ENCODE peak calls at places on chromosomes 6 and 20, in seven cellular contexts. One of them, this sample, is unnamed.

GRCh38 chr20:51906694-51907093 is 104.4 kb upstream of the SALL4 start:
- DNase-seq in amygdala: no peak
- DNase-seq in PC-9: no peak
- DNase-seq in choroid plexus epithelial cell: no peak
- DNase-seq in cerebellum: no peak
- DNase-seq in breast epithelium: no peak
- DNase-seq in NCI-H2081: no peak
- DNase-seq in this sample: no peak

GRCh38 chr20:5316188-5317158 is at the start of gene PROKR2:
- DNase-seq in cerebellum: no peak
- DNase-seq in choroid plexus epithelial cell: no peak
- DNase-seq in PC-9: no peak
- DNase-seq in breast epithelium: no peak
- DNase-seq in amygdala: no peak
- DNase-seq in NCI-H2081: peak
- DNase-seq in this sample: no peak

GRCh38 chr6:131657630-131658111 is 20.6 kb downstream of the ENPP3 start:
- DNase-seq in PC-9: peak
- DNase-seq in amygdala: no peak
- DNase-seq in breast epithelium: no peak
- DNase-seq in NCI-H2081: no peak
- DNase-seq in choroid plexus epithelial cell: peak
- DNase-seq in cerebellum: no peak
- DNase-seq in this sample: no peak

GRCh38 chr6:27617046-27617687 is 144.3 kb upstream of the ZNF184 start:
- DNase-seq in choroid plexus epithelial cell: peak
- DNase-seq in NCI-H2081: peak
- DNase-seq in PC-9: no peak
- DNase-seq in amygdala: no peak
- DNase-seq in breast epithelium: no peak
- DNase-seq in cerebellum: no peak
- DNase-seq in this sample: no peak

GRCh38 chr20:48733296-48733790 is 94.5 kb downstream of the PREX1 start:
- DNase-seq in NCI-H2081: no peak
- DNase-seq in amygdala: no peak
- DNase-seq in cerebellum: no peak
- DNase-seq in PC-9: peak
- DNase-seq in breast epithelium: no peak
- DNase-seq in choroid plexus epithelial cell: peak
- DNase-seq in this sample: no peak

GRCh38 chr20:46965124-46965455 is 70.4 kb downstream of the EYA2 start:
- DNase-seq in breast epithelium: no peak
- DNase-seq in PC-9: no peak
- DNase-seq in NCI-H2081: no peak
- DNase-seq in amygdala: no peak
- DNase-seq in choroid plexus epithelial cell: no peak
- DNase-seq in cerebellum: no peak
- DNase-seq in this sample: no peak

GRCh38 chr20:50169329-50169823 is 15.9 kb upstream of the PEDS1 start:
- DNase-seq in NCI-H2081: peak
- DNase-seq in amygdala: peak
- DNase-seq in choroid plexus epithelial cell: peak
- DNase-seq in PC-9: peak
- DNase-seq in cerebellum: no peak
- DNase-seq in breast epithelium: peak
- DNase-seq in this sample: no peak

GRCh38 chr20:62908971-62909791 is 17.1 kb downstream of the DIDO1 start:
- DNase-seq in PC-9: no peak
- DNase-seq in choroid plexus epithelial cell: no peak
- DNase-seq in amygdala: no peak
- DNase-seq in breast epithelium: no peak
- DNase-seq in cerebellum: no peak
- DNase-seq in NCI-H2081: peak
- DNase-seq in this sample: no peak

GRCh38 chr20:1328680-1329330 is at the start of gene SDCBP2:
- DNase-seq in choroid plexus epithelial cell: no peak
- DNase-seq in cerebellum: no peak
- DNase-seq in NCI-H2081: no peak
- DNase-seq in breast epithelium: no peak
- DNase-seq in PC-9: peak
- DNase-seq in amygdala: no peak
- DNase-seq in this sample: peak

GRCh38 chr6:19478273-19478672 is 358.9 kb upstream of the ID4 start:
- DNase-seq in PC-9: no peak
- DNase-seq in NCI-H2081: no peak
- DNase-seq in cerebellum: no peak
- DNase-seq in breast epithelium: no peak
- DNase-seq in amygdala: no peak
- DNase-seq in choroid plexus epithelial cell: no peak
- DNase-seq in this sample: no peak

GRCh38 chr20:53291548-53291947 is 302.1 kb downstream of the ZNF217 start:
- DNase-seq in breast epithelium: no peak
- DNase-seq in amygdala: no peak
- DNase-seq in cerebellum: no peak
- DNase-seq in NCI-H2081: no peak
- DNase-seq in choroid plexus epithelial cell: no peak
- DNase-seq in PC-9: no peak
- DNase-seq in this sample: no peak

GRCh38 chr6:40427196-40427595 is 160.0 kb downstream of the LRFN2 start:
- DNase-seq in PC-9: no peak
- DNase-seq in cerebellum: no peak
- DNase-seq in amygdala: no peak
- DNase-seq in breast epithelium: no peak
- DNase-seq in NCI-H2081: no peak
- DNase-seq in choroid plexus epithelial cell: no peak
- DNase-seq in this sample: no peak

GRCh38 chr6:41505084-41506049 is 40.8 kb upstream of the FOXP4 start:
- DNase-seq in NCI-H2081: no peak
- DNase-seq in cerebellum: no peak
- DNase-seq in PC-9: no peak
- DNase-seq in choroid plexus epithelial cell: peak
- DNase-seq in amygdala: peak
- DNase-seq in breast epithelium: peak
- DNase-seq in this sample: no peak

GRCh38 chr6:132972971-132973370 is 158.6 kb downstream of the RPS12 start:
- DNase-seq in PC-9: no peak
- DNase-seq in breast epithelium: no peak
- DNase-seq in amygdala: no peak
- DNase-seq in cerebellum: no peak
- DNase-seq in NCI-H2081: no peak
- DNase-seq in choroid plexus epithelial cell: no peak
- DNase-seq in this sample: no peak

GRCh38 chr20:4504814-4505213 is 216.9 kb upstream of the PRND start:
- DNase-seq in breast epithelium: no peak
- DNase-seq in amygdala: no peak
- DNase-seq in cerebellum: no peak
- DNase-seq in choroid plexus epithelial cell: no peak
- DNase-seq in PC-9: no peak
- DNase-seq in NCI-H2081: no peak
- DNase-seq in this sample: no peak

GRCh38 chr6:99330159-99330558 is 19.3 kb downstream of the FAXC start:
- DNase-seq in PC-9: peak
- DNase-seq in breast epithelium: no peak
- DNase-seq in amygdala: no peak
- DNase-seq in NCI-H2081: peak
- DNase-seq in choroid plexus epithelial cell: peak
- DNase-seq in cerebellum: peak
- DNase-seq in this sample: no peak

GRCh38 chr6:2222275-2222842 is 23.0 kb downstream of the GMDS start:
- DNase-seq in amygdala: no peak
- DNase-seq in cerebellum: no peak
- DNase-seq in breast epithelium: no peak
- DNase-seq in PC-9: no peak
- DNase-seq in NCI-H2081: no peak
- DNase-seq in choroid plexus epithelial cell: no peak
- DNase-seq in this sample: no peak

GRCh38 chr20:35305682-35306556 is 13.7 kb upstream of the FAM83C start:
- DNase-seq in PC-9: peak
- DNase-seq in NCI-H2081: no peak
- DNase-seq in amygdala: no peak
- DNase-seq in cerebellum: no peak
- DNase-seq in choroid plexus epithelial cell: peak
- DNase-seq in breast epithelium: peak
- DNase-seq in this sample: no peak

GRCh38 chr6:45717715-45718114 is 297.9 kb downstream of the CLIC5 start:
- DNase-seq in PC-9: no peak
- DNase-seq in breast epithelium: no peak
- DNase-seq in cerebellum: no peak
- DNase-seq in amygdala: no peak
- DNase-seq in NCI-H2081: no peak
- DNase-seq in choroid plexus epithelial cell: no peak
- DNase-seq in this sample: no peak